ENCODE peak calls at places on chromosomes 16 and 17, in ten cellular contexts. L, P, C, D, T, B, Y, Q, R and E are unnamed samples.
A peak's percentile ranks its signal among the peaks of the same experiment; 100 is the strongest.

GRCh38 chr16:787261-787966 is 767 bp downstream of the RPUSD1 start:
- DNase-seq in L (peak; percentile 36), P (no peak), C (no peak), D (no peak), T (no peak), B (peak; percentile 19), Y (no peak), Q (peak; percentile 85), R (peak; percentile 7), E (no peak)

GRCh38 chr17:75785770-75786538 is 1.3 kb downstream of the UNK start:
- DNase-seq in L (no peak), P (peak; percentile 70), C (no peak), D (no peak), T (no peak), B (peak; percentile 55), Y (no peak), Q (peak; percentile 20), R (peak; percentile 32), E (no peak)

GRCh38 chr17:44990994-44991393 is 22.9 kb upstream of the C1QL1 start:
- DNase-seq in L (no peak), P (no peak), C (no peak), D (no peak), T (no peak), B (no peak), Y (no peak), Q (no peak), R (no peak), E (no peak)

GRCh38 chr16:70738083-70738977 is 52.5 kb upstream of the MTSS2 start:
- DNase-seq in L (peak; percentile 86), P (no peak), C (peak; percentile 70), D (peak; percentile 69), T (peak; percentile 80), B (peak; percentile 26), Y (peak; percentile 43), Q (no peak), R (peak; percentile 58), E (no peak)

GRCh38 chr16:89004209-89004831 is 27.3 kb upstream of the CBFA2T3 start:
- DNase-seq in L (no peak), P (no peak), C (no peak), D (no peak), T (no peak), B (no peak), Y (no peak), Q (peak; percentile 85), R (peak; percentile 93), E (no peak)

GRCh38 chr16:67428146-67428731 is 2.7 kb upstream of the HSD11B2 start:
- DNase-seq in L (peak; percentile 85), P (no peak), C (peak; percentile 76), D (peak; percentile 68), T (peak; percentile 75), B (peak; percentile 70), Y (peak; percentile 85), Q (peak; percentile 89), R (peak; percentile 54), E (no peak)

GRCh38 chr16:84929421-84930297 is 81.7 kb downstream of the ZDHHC7 start:
- DNase-seq in L (no peak), P (no peak), C (no peak), D (no peak), T (no peak), B (no peak), Y (no peak), Q (peak; percentile 77), R (no peak), E (no peak)

GRCh38 chr17:39196820-39197331 is 593 bp downstream of the CACNB1 start:
- DNase-seq in L (peak; percentile 55), P (no peak), C (no peak), D (peak; percentile 79), T (peak; percentile 79), B (peak; percentile 62), Y (no peak), Q (no peak), R (no peak), E (no peak)

GRCh38 chr17:69717819-69718218 is 303.3 kb downstream of the MAP2K6 start:
- DNase-seq in L (no peak), P (no peak), C (no peak), D (no peak), T (no peak), B (no peak), Y (no peak), Q (no peak), R (no peak), E (no peak)

GRCh38 chr17:32331243-32332040 is 10.5 kb downstream of the C17orf75 start:
- DNase-seq in L (no peak), P (no peak), C (no peak), D (no peak), T (no peak), B (no peak), Y (no peak), Q (no peak), R (no peak), E (no peak)

DNA sequence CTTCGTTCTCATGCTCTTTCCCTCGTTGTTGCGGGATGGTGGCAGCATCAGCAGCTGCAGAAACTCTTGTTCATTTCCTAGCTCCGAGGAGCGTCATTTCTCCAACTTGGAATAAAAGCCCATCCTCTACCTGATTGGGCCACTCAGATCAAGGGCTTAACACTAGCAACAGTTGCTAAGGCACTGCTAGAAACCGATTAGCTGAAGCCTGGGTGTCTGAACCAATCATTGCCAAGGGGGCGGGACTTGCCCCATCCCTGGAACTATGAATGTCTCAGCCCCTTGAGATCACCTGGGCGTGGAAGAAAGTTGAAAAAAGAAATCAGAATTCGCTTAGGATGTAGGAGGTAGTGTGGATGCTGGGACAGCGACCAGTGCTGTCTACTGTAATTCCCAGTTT is 145.3 kb downstream of the FOXL1 start:
- DNase-seq in L (no peak), P (no peak), C (no peak), D (no peak), T (no peak), B (no peak), Y (no peak), Q (no peak), R (no peak), E (no peak)
- H3K4me1 ChIP-seq in L (no peaks in the 10 kb centered on the region), P (no peaks in the 10 kb centered on the region), C (no peaks in the 10 kb centered on the region), D (no peaks in the 10 kb centered on the region), T (no peaks in the 10 kb centered on the region), B (no peaks in the 10 kb centered on the region), Y (no peaks in the 10 kb centered on the region), Q (no peaks in the 10 kb centered on the region), R (no peaks in the 10 kb centered on the region), E (no peaks in the 10 kb centered on the region)

DNA sequence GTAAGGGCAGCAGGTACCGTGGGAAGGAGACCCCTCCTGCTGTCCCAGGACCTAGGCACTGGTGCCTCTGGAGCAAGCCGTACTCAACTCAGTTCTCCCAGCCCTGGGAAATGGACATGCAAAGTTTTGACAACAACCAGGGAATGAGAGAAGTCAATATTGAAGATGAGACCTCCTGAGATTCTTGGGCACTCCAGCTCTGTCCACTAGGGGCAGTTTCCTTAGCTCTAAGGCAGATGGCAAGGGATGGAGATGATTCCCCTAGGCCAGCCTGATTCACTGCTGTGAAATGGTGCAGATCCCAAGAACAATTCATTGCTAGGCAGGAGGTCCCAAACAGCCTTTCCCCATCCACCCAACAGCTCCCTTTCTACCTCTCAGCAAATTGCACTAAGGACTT is 20.6 kb upstream of the SDR42E2 start:
- DNase-seq in L (no peak), P (no peak), C (no peak), D (no peak), T (no peak), B (peak; percentile 10), Y (no peak), Q (no peak), R (peak; percentile 6), E (no peak)
- TF ChIP-seq CTCF in L (no peak), P (peak; percentile 30), C (no peak), D (no peak), T (no peak), B (peak; percentile 70), Y (no peak), Q (no peak), R (peak; percentile 49), E (peak; percentile 57)

GRCh38 chr16:74585846-74586392 is 21.0 kb downstream of the GLG1 start:
- DNase-seq in L (no peak), P (no peak), C (no peak), D (no peak), T (no peak), B (no peak), Y (no peak), Q (no peak), R (no peak), E (no peak)
- H3K4me1 ChIP-seq in L (peaks cover 23% of the 10 kb centered on the region), P (no peaks in the 10 kb centered on the region), C (no peaks in the 10 kb centered on the region), D (peaks cover 4% of the 10 kb centered on the region), T (no peaks in the 10 kb centered on the region), B (peaks cover 4% of the 10 kb centered on the region), Y (peaks cover 4% of the 10 kb centered on the region), Q (peaks cover 14% of the 10 kb centered on the region), R (no peaks in the 10 kb centered on the region), E (peaks cover 6% of the 10 kb centered on the region)

GRCh38 chr16:47461598-47462266 is 601 bp downstream of the PHKB start:
- DNase-seq in L (peak; percentile 54), P (peak; percentile 58), C (peak; percentile 27), D (peak; percentile 52), T (no peak), B (peak; percentile 69), Y (no peak), Q (no peak), R (peak; percentile 71), E (peak; percentile 49)

GRCh38 chr16:47458331-47458730 is 2.5 kb downstream of the ITFG1 start:
- DNase-seq in L (no peak), P (no peak), C (no peak), D (no peak), T (no peak), B (no peak), Y (no peak), Q (no peak), R (no peak), E (no peak)

GRCh38 chr16:47460301-47460754 is 535 bp downstream of the ITFG1 start:
- DNase-seq in L (no peak), P (peak; percentile 25), C (no peak), D (no peak), T (no peak), B (no peak), Y (no peak), Q (no peak), R (no peak), E (no peak)

GRCh38 chr16:47459603-47460002 is 1.3 kb downstream of the ITFG1 start:
- DNase-seq in L (no peak), P (no peak), C (no peak), D (no peak), T (no peak), B (no peak), Y (no peak), Q (no peak), R (no peak), E (no peak)

GRCh38 chr16:47460755-47461597 is at the start of the genes ITFG1 and PHKB:
- DNase-seq in L (peak; percentile 92), P (peak; percentile 91), C (peak; percentile 86), D (peak; percentile 91), T (peak; percentile 95), B (peak; percentile 96), Y (peak; percentile 91), Q (peak; percentile 99), R (peak; percentile 90), E (peak; percentile 84)
- TF ChIP-seq CTCF in L (no peak), P (no peak), C (no peak), D (no peak), T (no peak), B (peak; percentile 4), Y (no peak), Q (peak; percentile 34), R (no peak), E (peak; percentile 45)

GRCh38 chr17:17182601-17183136 is 23.5 kb downstream of the PLD6 start:
- DNase-seq in L (no peak), P (no peak), C (no peak), D (no peak), T (no peak), B (no peak), Y (no peak), Q (no peak), R (no peak), E (no peak)
- H3K4me1 ChIP-seq in L (peaks cover 10% of the 10 kb centered on the region), P (peaks cover 5% of the 10 kb centered on the region), C (no peaks in the 10 kb centered on the region), D (peaks cover 10% of the 10 kb centered on the region), T (no peaks in the 10 kb centered on the region), B (peaks cover 19% of the 10 kb centered on the region), Y (peaks cover 27% of the 10 kb centered on the region), Q (peaks cover 6% of the 10 kb centered on the region), R (peaks cover 26% of the 10 kb centered on the region), E (peaks cover 12% of the 10 kb centered on the region)

GRCh38 chr16:63365665-63366064 is 1329.4 kb upstream of the CDH8 start:
- DNase-seq in L (no peak), P (no peak), C (no peak), D (no peak), T (no peak), B (no peak), Y (no peak), Q (no peak), R (no peak), E (no peak)
- TF ChIP-seq CTCF in L (no peak), P (no peak), C (no peak), D (no peak), T (no peak), B (no peak), Y (no peak), Q (no peak), R (no peak), E (no peak)